ENCODE peak calls at places on chromosomes 13 and 19, in ten cellular contexts. S is WTC11, N is AML-193, J is fibroblast of lung, Q is GF-D8, E is T follicular helper cell, W is body of pancreas, T is cardiac fibroblast, H is midbrain, B is progenitor cell of endocrine pancreas. G is an unnamed sample.

GRCh38 chr19:38359242-38360021 is 14.9 kb upstream of the PSMD8 start:
- DNase-seq in S (no peak), N (no peak), J (no peak), Q (no peak), E (no peak), W (no peak), T (no peak), H (no peak), B (no peak), G (no peak)

GRCh38 chr19:32581704-32582164 is 744 bp downstream of the PDCD5 start:
- DNase-seq in S (peak), N (no peak), J (peak), Q (no peak), E (no peak), W (peak), T (peak), H (no peak), B (no peak), G (no peak)

GRCh38 chr19:2320939-2321338 is 7.4 kb downstream of the LSM7 start:
- DNase-seq in S (no peak), N (no peak), J (no peak), Q (no peak), E (no peak), W (no peak), T (no peak), H (no peak), B (no peak), G (no peak)

GRCh38 chr13:40116008-40116407 is 460.5 kb downstream of the COG6 start:
- DNase-seq in S (no peak), N (no peak), J (peak), Q (no peak), E (no peak), W (peak), T (peak), H (no peak), B (no peak), G (no peak)

GRCh38 chr19:48053856-48054255 is 10.0 kb upstream of the CABP5 start:
- DNase-seq in S (no peak), N (no peak), J (no peak), Q (no peak), E (no peak), W (no peak), T (no peak), H (no peak), B (no peak), G (no peak)

GRCh38 chr13:77319536-77319935 is 7.4 kb downstream of the MYCBP2 start:
- DNase-seq in S (no peak), N (no peak), J (peak), Q (no peak), E (no peak), W (no peak), T (no peak), H (no peak), B (no peak), G (no peak)

GRCh38 chr19:3844596-3844995 is 24.2 kb downstream of the ZFR2 start:
- DNase-seq in S (no peak), N (no peak), J (peak), Q (no peak), E (no peak), W (no peak), T (peak), H (no peak), B (no peak), G (no peak)

GRCh38 chr13:102877285-102877684 is 31.5 kb downstream of the ERCC5 start:
- DNase-seq in S (no peak), N (peak), J (peak), Q (no peak), E (no peak), W (no peak), T (peak), H (no peak), B (no peak), G (no peak)

GRCh38 chr19:5434351-5434917 is 20.8 kb upstream of the ZNRF4 start:
- DNase-seq in S (no peak), N (no peak), J (peak), Q (no peak), E (no peak), W (no peak), T (no peak), H (no peak), B (no peak), G (no peak)

GRCh38 chr19:42246143-42246868 is 3.9 kb upstream of the GSK3A start:
- DNase-seq in S (peak), N (no peak), J (peak), Q (no peak), E (no peak), W (peak), T (peak), H (peak), B (no peak), G (no peak)

GRCh38 chr19:46131485-46132143 is 7.1 kb upstream of the IGFL3 start:
- DNase-seq in S (no peak), N (no peak), J (peak), Q (no peak), E (no peak), W (no peak), T (no peak), H (no peak), B (no peak), G (no peak)

GRCh38 chr13:90445179-90445578 is 902.3 kb upstream of the MIR17HG start:
- DNase-seq in S (no peak), N (no peak), J (peak), Q (no peak), E (no peak), W (no peak), T (peak), H (no peak), B (no peak), G (no peak)

GRCh38 chr13:67916650-67917049 is 686.5 kb upstream of the PCDH9 start:
- DNase-seq in S (no peak), N (no peak), J (no peak), Q (no peak), E (no peak), W (no peak), T (no peak), H (no peak), B (no peak), G (no peak)

GRCh38 chr19:4594199-4594598 is 34.7 kb upstream of the SEMA6B start:
- DNase-seq in S (no peak), N (no peak), J (no peak), Q (no peak), E (no peak), W (no peak), T (no peak), H (no peak), B (no peak), G (no peak)

GRCh38 chr19:9673912-9674668 is 810 bp downstream of the ZNF562 start:
- DNase-seq in S (no peak), N (no peak), J (peak), Q (no peak), E (no peak), W (no peak), T (peak), H (no peak), B (no peak), G (peak)

GRCh38 chr13:96967248-96967745 is 27.0 kb downstream of the OXGR1 start:
- DNase-seq in S (no peak), N (peak), J (no peak), Q (no peak), E (no peak), W (no peak), T (peak), H (no peak), B (no peak), G (no peak)

GRCh38 chr13:63578796-63579195 is 2163.1 kb upstream of the PCDH20 start:
- DNase-seq in S (no peak), N (no peak), J (no peak), Q (no peak), E (no peak), W (no peak), T (no peak), H (no peak), B (no peak), G (no peak)

GRCh38 chr13:101673360-101674105 is 221.1 kb downstream of the ITGBL1 start:
- DNase-seq in S (no peak), N (no peak), J (no peak), Q (no peak), E (no peak), W (no peak), T (no peak), H (no peak), B (no peak), G (no peak)

GRCh38 chr19:14943601-14944000 is 2.3 kb downstream of the OR7C2 start:
- DNase-seq in S (no peak), N (no peak), J (no peak), Q (no peak), E (no peak), W (no peak), T (peak), H (no peak), B (no peak), G (no peak)

GRCh38 chr13:112783946-112784500 is 94.2 kb downstream of the ATP11A start:
- DNase-seq in S (peak), N (no peak), J (no peak), Q (no peak), E (no peak), W (no peak), T (no peak), H (no peak), B (no peak), G (no peak)

GRCh38 chr19:12194827-12195500 is 32.1 kb downstream of the ZNF136 start:
- DNase-seq in S (peak), N (no peak), J (peak), Q (no peak), E (peak), W (peak), T (peak), H (peak), B (no peak), G (peak)

GRCh38 chr13:114112826-114113322 is 19.5 kb downstream of the RASA3 start:
- DNase-seq in S (peak), N (no peak), J (no peak), Q (no peak), E (no peak), W (no peak), T (no peak), H (no peak), B (no peak), G (no peak)

GRCh38 chr19:15479391-15480345 is at the start of gene PGLYRP2:
- DNase-seq in S (peak), N (peak), J (no peak), Q (peak), E (no peak), W (peak), T (no peak), H (no peak), B (no peak), G (no peak)

GRCh38 chr19:33622505-33622808 is 704 bp downstream of the CHST8 start:
- DNase-seq in S (peak), N (no peak), J (peak), Q (no peak), E (no peak), W (peak), T (no peak), H (no peak), B (no peak), G (no peak)

GRCh38 chr13:65445340-65445739 is 1784.8 kb downstream of the PCDH9 start:
- DNase-seq in S (no peak), N (no peak), J (no peak), Q (no peak), E (no peak), W (no peak), T (no peak), H (no peak), B (no peak), G (no peak)

GRCh38 chr19:5968431-5969373 is 9.2 kb downstream of the RANBP3 start:
- DNase-seq in S (peak), N (no peak), J (peak), Q (no peak), E (no peak), W (peak), T (no peak), H (peak), B (no peak), G (no peak)

GRCh38 chr19:57615346-57615745 is 1.3 kb downstream of the ZNF134 start:
- DNase-seq in S (no peak), N (no peak), J (no peak), Q (no peak), E (no peak), W (no peak), T (peak), H (no peak), B (no peak), G (no peak)

GRCh38 chr19:925912-926594 is at the start of gene ARID3A:
- DNase-seq in S (no peak), N (no peak), J (peak), Q (no peak), E (no peak), W (peak), T (no peak), H (no peak), B (no peak), G (no peak)

GRCh38 chr13:113023217-113023597 is 54.2 kb downstream of the MCF2L start:
- DNase-seq in S (no peak), N (no peak), J (peak), Q (no peak), E (no peak), W (no peak), T (peak), H (no peak), B (no peak), G (no peak)

GRCh38 chr19:10309423-10309822 is at the start of gene ZGLP1:
- DNase-seq in S (no peak), N (no peak), J (no peak), Q (no peak), E (no peak), W (no peak), T (no peak), H (no peak), B (no peak), G (no peak)

GRCh38 chr13:90640976-90641375 is 706.5 kb upstream of the MIR17HG start:
- DNase-seq in S (no peak), N (no peak), J (peak), Q (no peak), E (no peak), W (no peak), T (peak), H (no peak), B (no peak), G (no peak)

GRCh38 chr13:28129911-28130693 is 8.2 kb upstream of the PAN3 start:
- DNase-seq in S (no peak), N (no peak), J (no peak), Q (no peak), E (no peak), W (no peak), T (peak), H (no peak), B (no peak), G (no peak)

GRCh38 chr19:29552454-29553280 is 26.9 kb downstream of the VSTM2B start:
- DNase-seq in S (no peak), N (no peak), J (no peak), Q (no peak), E (no peak), W (no peak), T (no peak), H (no peak), B (no peak), G (no peak)

GRCh38 chr19:55080121-55080914 is 4.6 kb downstream of the EPS8L1 start:
- DNase-seq in S (peak), N (no peak), J (peak), Q (peak), E (peak), W (peak), T (peak), H (no peak), B (no peak), G (peak)